ENCODE peak calls at places on chromosomes 12 and 14, in five cellular contexts. D is activated CD8-positive, alpha-beta memory T cell treated with anti-CD3 and anti-CD28 coated beads for 4 hours; I is Panc1; K is Daoy; M is GM03348. U is an unnamed sample.

GRCh38 chr14:94969766-94970165 is 187.6 kb downstream of the DICER1 start:
- DNase-seq in D (no peak), K (no peak), M (no peak), I (no peak), U (no peak)

GRCh38 chr14:83838221-83838620 is 1691.7 kb upstream of the FLRT2 start:
- DNase-seq in M (no peak), I (no peak), D (no peak), K (no peak), U (peak; percentile 17)

GRCh38 chr14:55553791-55554190 is 26.2 kb upstream of the KTN1 start:
- DNase-seq in D (no peak), I (no peak), K (peak; percentile 16), M (no peak), U (no peak)

GRCh38 chr12:10607885-10608458 is 5.4 kb downstream of the MAGOHB start:
- DNase-seq in D (no peak), I (no peak), K (no peak), M (peak; percentile 15), U (no peak)

GRCh38 chr12:95224202-95225170 is 6.9 kb downstream of the VEZT start:
- DNase-seq in M (peak; percentile 33), D (no peak), I (no peak), K (no peak), U (no peak)

GRCh38 chr14:59969319-59969718 is 49.4 kb downstream of the LRRC9 start:
- DNase-seq in K (peak; percentile 8), I (no peak), D (no peak), M (no peak), U (peak; percentile 26)

GRCh38 chr12:53994691-53995310 is 5.2 kb upstream of the HOXC9 start:
- DNase-seq in I (no peak), M (no peak), D (no peak), K (peak; percentile 56), U (peak; percentile 2)

GRCh38 chr12:54413284-54414190 is 5.5 kb downstream of the ITGA5 start:
- DNase-seq in K (peak; percentile 81), D (peak; percentile 66), M (no peak), I (no peak), U (no peak)

GRCh38 chr12:15546102-15546701 is 223.9 kb downstream of the PTPRO start:
- DNase-seq in K (no peak), M (peak; percentile 18), D (no peak), I (no peak), U (no peak)

GRCh38 chr14:67151082-67151666 is 38.1 kb upstream of the GARIN2 start:
- DNase-seq in M (no peak), K (no peak), I (no peak), D (no peak), U (no peak)

GRCh38 chr14:61438860-61439765 is 117.7 kb downstream of the PRKCH start:
- DNase-seq in D (no peak), K (peak; percentile 73), M (peak; percentile 29), I (peak; percentile 1), U (no peak)

GRCh38 chr12:126708492-126708896 is 1558.5 kb upstream of the TMEM132C start:
- DNase-seq in M (no peak), I (no peak), D (no peak), K (peak; percentile 32), U (no peak)

U was measured in NCI-H460.